ENCODE peak calls at places on chromosomes 6 and 20, in ten cellular contexts. K is aorta; D is H7; X is RWPE1; S is activated CD4-positive, alpha-beta T cell treated with anti-CD3 and anti-CD28 coated beads for 24 hours; R is pons; U is cardiac muscle cell; H is A549; N is ovary; L is GM04504. P is an unnamed sample.

GRCh38 chr6:38640216-38640909 is 634 bp upstream of the BTBD9 start:
- DNase-seq in K (no peak), D (no peak), X (no peak), S (no peak), R (peak), U (no peak), H (no peak), N (peak), L (no peak), P (no peak)

GRCh38 chr6:99276747-99277146 is 72.7 kb downstream of the FAXC start:
- DNase-seq in K (no peak), D (no peak), X (peak), S (no peak), R (no peak), U (no peak), H (no peak), N (no peak), L (no peak), P (no peak)

GRCh38 chr6:4021862-4022715 is 56.8 kb downstream of the FAM217A start:
- DNase-seq in K (no peak), D (no peak), X (no peak), S (no peak), R (no peak), U (no peak), H (no peak), N (no peak), L (no peak), P (no peak)

GRCh38 chr6:129749749-129750120 is 39.8 kb upstream of the ARHGAP18 start:
- DNase-seq in K (no peak), D (no peak), X (peak), S (no peak), R (no peak), U (no peak), H (no peak), N (no peak), L (peak), P (no peak)

GRCh38 chr20:35087355-35087754 is 5.3 kb downstream of the TRPC4AP start:
- DNase-seq in K (no peak), D (no peak), X (no peak), S (no peak), R (no peak), U (no peak), H (no peak), N (no peak), L (no peak), P (no peak)

GRCh38 chr6:105609375-105609991 is 206.6 kb upstream of the PREP start:
- DNase-seq in K (peak), D (no peak), X (no peak), S (no peak), R (no peak), U (no peak), H (peak), N (no peak), L (no peak), P (no peak)

GRCh38 chr20:11130554-11131166 is 456.9 kb upstream of the JAG1 start:
- DNase-seq in K (no peak), D (no peak), X (peak), S (no peak), R (no peak), U (no peak), H (no peak), N (no peak), L (no peak), P (no peak)

GRCh38 chr6:158175111-158175510 is 7.0 kb downstream of the GTF2H5 start:
- DNase-seq in K (no peak), D (no peak), X (no peak), S (no peak), R (no peak), U (no peak), H (no peak), N (no peak), L (no peak), P (no peak)

GRCh38 chr20:23298155-23298554 is 52.4 kb upstream of the NXT1 start:
- DNase-seq in K (no peak), D (no peak), X (no peak), S (no peak), R (no peak), U (no peak), H (no peak), N (no peak), L (peak), P (no peak)

GRCh38 chr20:57596998-57597939 is 23.0 kb downstream of the ZBP1 start:
- DNase-seq in K (peak), D (peak), X (peak), S (peak), R (no peak), U (peak), H (peak), N (peak), L (no peak), P (peak)

GRCh38 chr20:19812056-19812455 is 54.0 kb downstream of the RIN2 start:
- DNase-seq in K (no peak), D (no peak), X (no peak), S (no peak), R (no peak), U (no peak), H (no peak), N (no peak), L (no peak), P (no peak)

GRCh38 chr6:27547157-27548075 is 74.5 kb upstream of the ZNF184 start:
- DNase-seq in K (no peak), D (no peak), X (no peak), S (no peak), R (peak), U (peak), H (peak), N (no peak), L (peak), P (no peak)

GRCh38 chr6:119312441-119312840 is 37.1 kb downstream of the MAN1A1 start:
- DNase-seq in K (no peak), D (no peak), X (no peak), S (no peak), R (no peak), U (no peak), H (no peak), N (no peak), L (no peak), P (no peak)

GRCh38 chr6:128432394-128432793 is 88.0 kb downstream of the PTPRK start:
- DNase-seq in K (no peak), D (no peak), X (peak), S (no peak), R (no peak), U (no peak), H (no peak), N (no peak), L (peak), P (no peak)

GRCh38 chr6:78611886-78612480 is 255.4 kb upstream of the IRAK1BP1 start:
- DNase-seq in K (no peak), D (peak), X (peak), S (no peak), R (peak), U (peak), H (peak), N (no peak), L (no peak), P (no peak)

GRCh38 chr6:31568537-31568961 is 3.5 kb upstream of the LTA start:
- DNase-seq in K (no peak), D (no peak), X (no peak), S (peak), R (peak), U (no peak), H (no peak), N (no peak), L (no peak), P (no peak)

GRCh38 chr20:44159711-44160110 is 27.3 kb downstream of the JPH2 start:
- DNase-seq in K (peak), D (no peak), X (no peak), S (no peak), R (no peak), U (no peak), H (no peak), N (no peak), L (no peak), P (no peak)

GRCh38 chr6:43768983-43769525 is 957 bp upstream of the VEGFA start:
- DNase-seq in K (peak), D (no peak), X (no peak), S (no peak), R (no peak), U (no peak), H (no peak), N (peak), L (peak), P (no peak)

GRCh38 chr20:535958-536357 is 7.6 kb downstream of the CSNK2A1 start:
- DNase-seq in K (no peak), D (no peak), X (peak), S (no peak), R (no peak), U (no peak), H (no peak), N (no peak), L (no peak), P (no peak)

GRCh38 chr20:46084805-46085792 is 4.7 kb downstream of the NCOA5 start:
- DNase-seq in K (no peak), D (no peak), X (peak), S (no peak), R (no peak), U (no peak), H (peak), N (peak), L (no peak), P (no peak)

GRCh38 chr20:63698739-63699465 is 2.5 kb downstream of the TNFRSF6B start:
- DNase-seq in K (peak), D (peak), X (peak), S (peak), R (no peak), U (no peak), H (peak), N (peak), L (peak), P (no peak)

GRCh38 chr20:44098657-44099056 is 88.3 kb downstream of the JPH2 start:
- DNase-seq in K (no peak), D (no peak), X (no peak), S (no peak), R (no peak), U (no peak), H (no peak), N (no peak), L (no peak), P (no peak)

GRCh38 chr6:901696-902455 is 208.9 kb upstream of the EXOC2 start:
- DNase-seq in K (no peak), D (no peak), X (no peak), S (no peak), R (no peak), U (no peak), H (no peak), N (no peak), L (no peak), P (no peak)